ENCODE peak calls at places on chromosomes 13 and 19, in nine cellular contexts. Y is A549, F is suprapubic skin, P is GM12878, I is tibial nerve, D is K562, N is ovary, R is transverse colon, X is stomach. Z is an unnamed sample.

GRCh38 chr19:39372047-39372802 is 18.7 kb downstream of the PAF1 start:
- DNase-seq in Y (no peak), F (peak; percentile 93), P (no peak), I (peak; percentile 72), D (no peak), N (peak; percentile 91), R (peak; percentile 57), X (peak; percentile 52), Z (peak; percentile 66)

GRCh38 chr13:79423801-79424642 is 18.0 kb upstream of the RBM26 start:
- DNase-seq in Y (peak; percentile 44), F (no peak), P (no peak), I (no peak), D (peak; percentile 18), N (no peak), R (no peak), X (no peak), Z (no peak)

GRCh38 chr13:89968468-89968867 is 1379.0 kb upstream of the MIR17HG start:
- DNase-seq in Y (no peak), F (no peak), P (no peak), I (no peak), D (no peak), N (no peak), R (no peak), X (no peak), Z (no peak)

GRCh38 chr13:24233351-24233901 is 72.9 kb downstream of the SPATA13 start:
- DNase-seq in Y (no peak), F (no peak), P (no peak), I (no peak), D (no peak), N (peak; percentile 72), R (no peak), X (no peak), Z (no peak)

GRCh38 chr19:9848060-9848459 is 12.9 kb downstream of the PIN1 start:
- DNase-seq in Y (no peak), F (no peak), P (no peak), I (no peak), D (no peak), N (no peak), R (no peak), X (no peak), Z (peak; percentile 70)

GRCh38 chr13:50400930-50401553 is 385.8 kb downstream of the KCNRG start:
- DNase-seq in Y (no peak), F (no peak), P (no peak), I (no peak), D (no peak), N (no peak), R (no peak), X (no peak), Z (no peak)

GRCh38 chr13:103351035-103351828 is 285.0 kb upstream of the SLC10A2 start:
- DNase-seq in Y (no peak), F (no peak), P (no peak), I (no peak), D (no peak), N (no peak), R (peak; percentile 10), X (no peak), Z (no peak)

GRCh38 chr13:25927363-25927762 is 124.5 kb downstream of the SHISA2 start:
- DNase-seq in Y (no peak), F (no peak), P (no peak), I (no peak), D (no peak), N (no peak), R (no peak), X (no peak), Z (no peak)

GRCh38 chr19:10670876-10671804 is 17.0 kb downstream of the ILF3 start:
- DNase-seq in Y (no peak), F (no peak), P (no peak), I (no peak), D (no peak), N (no peak), R (no peak), X (no peak), Z (no peak)

GRCh38 chr13:97851269-97851668 is 102.2 kb upstream of the IPO5 start:
- DNase-seq in Y (peak; percentile 3), F (no peak), P (no peak), I (no peak), D (no peak), N (no peak), R (no peak), X (no peak), Z (no peak)

GRCh38 chr13:36207672-36208071 is 6.7 kb downstream of the SOHLH2 start:
- DNase-seq in Y (no peak), F (no peak), P (no peak), I (no peak), D (no peak), N (no peak), R (no peak), X (no peak), Z (no peak)

GRCh38 chr13:78742659-78743058 is 83.7 kb upstream of the OBI1 start:
- DNase-seq in Y (no peak), F (no peak), P (no peak), I (no peak), D (no peak), N (no peak), R (no peak), X (no peak), Z (peak; percentile 23)

GRCh38 chr19:56699552-56699951 is 28.0 kb upstream of the ZNF835 start:
- DNase-seq in Y (no peak), F (no peak), P (no peak), I (no peak), D (no peak), N (no peak), R (no peak), X (no peak), Z (no peak)

GRCh38 chr13:55577082-55577846 is 1563.5 kb upstream of the PRR20A start:
- DNase-seq in Y (no peak), F (no peak), P (no peak), I (no peak), D (no peak), N (no peak), R (no peak), X (no peak), Z (no peak)

GRCh38 chr19:1106841-1107654 is 3.3 kb downstream of the GPX4 start:
- DNase-seq in Y (peak; percentile 86), F (no peak), P (no peak), I (no peak), D (peak; percentile 27), N (peak; percentile 42), R (peak; percentile 32), X (peak; percentile 48), Z (peak; percentile 82)

GRCh38 chr13:49400755-49401659 is 42.9 kb downstream of the CAB39L start:
- DNase-seq in Y (no peak), F (no peak), P (no peak), I (no peak), D (peak; percentile 19), N (no peak), R (peak; percentile 22), X (peak; percentile 45), Z (no peak)
- TF ChIP-seq POLR2A in Y (no peak), F (no peak), P (no peak), I (peak; percentile 76), D (peak; percentile 21), N (peak; percentile 32), R (peak; percentile 56), X (no peak), Z (peak; percentile 55)

DNA sequence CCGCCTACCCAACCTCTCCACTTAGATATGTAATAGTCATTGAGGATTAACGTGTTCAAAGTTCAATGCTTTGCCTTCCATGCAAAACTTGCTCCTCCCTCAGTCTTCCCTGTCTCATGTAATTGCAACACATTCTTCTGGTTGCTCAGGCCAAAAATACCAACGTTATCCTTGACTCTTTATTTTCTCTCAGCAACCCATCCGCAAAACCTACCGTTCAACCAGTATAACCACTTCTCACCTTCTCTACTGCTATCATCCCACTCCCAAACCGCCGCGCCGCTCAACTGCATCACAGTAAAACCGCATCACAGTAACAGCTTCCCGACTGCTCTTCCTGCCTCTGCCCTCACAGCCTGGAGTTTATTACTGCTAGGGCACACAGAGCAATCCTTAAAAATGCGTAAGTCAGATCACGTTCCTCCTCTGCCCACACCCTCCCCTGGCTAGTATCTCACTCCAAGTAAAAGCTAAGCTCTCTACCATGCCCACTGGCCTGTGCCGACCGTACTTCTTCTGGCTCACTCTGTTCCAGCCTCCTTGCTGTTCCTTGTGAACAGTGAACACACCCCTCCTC is 8.2 kb downstream of the MTIF3 start:
- DNase-seq in Y (no peak), F (no peak), P (no peak), I (no peak), D (no peak), N (no peak), R (peak; percentile 58), X (no peak), Z (no peak)
- TF ChIP-seq EP300 in Y (no peak), F (no peak), P (no peak), I (no peak), D (no peak), N (no peak), R (no peak), X (no peak), Z (no peak)

DNA sequence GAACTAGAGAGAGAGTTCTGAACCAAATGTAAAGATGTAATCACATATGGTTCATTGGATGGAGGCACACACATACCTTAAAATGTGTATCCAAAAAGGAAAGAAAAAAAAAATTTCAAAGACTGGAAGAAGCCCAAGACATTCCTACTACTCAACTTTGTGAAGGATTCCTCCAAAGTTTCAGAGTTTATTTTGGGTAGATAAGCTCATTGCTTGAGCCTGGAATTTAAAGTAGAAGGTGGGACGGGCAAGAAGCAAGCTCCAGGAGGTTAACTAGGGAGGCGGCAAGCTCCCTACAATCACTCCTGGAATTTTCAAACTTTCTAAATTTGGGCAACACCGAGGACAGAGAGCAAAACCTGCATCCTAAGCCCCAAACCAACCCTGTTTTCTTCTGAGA is 1.9 kb downstream of the TSHZ3 start:
- DNase-seq in Y (no peak), F (no peak), P (no peak), I (no peak), D (no peak), N (no peak), R (no peak), X (no peak), Z (no peak)
- H3K4me3 ChIP-seq in Y (no peak overlapping the region), F (no peak overlapping the region), P (no peak overlapping the region), I (peak overlapping the region; percentile 16), D (no peak overlapping the region), N (peak overlapping the region; percentile 61), R (no peak overlapping the region), X (peak overlapping the region; percentile 91), Z (no peak overlapping the region)

GRCh38 chr19:5215431-5215830 is 125.2 kb downstream of the PTPRS start:
- DNase-seq in Y (no peak), F (no peak), P (no peak), I (no peak), D (no peak), N (no peak), R (no peak), X (no peak), Z (no peak)
- TF ChIP-seq POLR2A in Y (no peak), F (no peak), P (no peak), I (no peak), D (no peak), N (no peak), R (no peak), X (no peak), Z (no peak)